ENCODE peak calls at places on chromosome 1, in six cellular contexts. One of them, this sample, is unnamed.

GRCh38 chr1:156795787-156796186 is 20.9 kb downstream of the SH2D2A start:
- DNase-seq in IMR-90: no peak
- DNase-seq in uterus: no peak
- DNase-seq in GM12878: no peak
- DNase-seq in testis: peak; percentile 29
- DNase-seq in body of pancreas: no peak
- DNase-seq in this sample: no peak

GRCh38 chr1:243407284-243408018 is 151.6 kb downstream of the SDCCAG8 start:
- DNase-seq in IMR-90: peak; percentile 64
- DNase-seq in uterus: no peak
- DNase-seq in GM12878: no peak
- DNase-seq in testis: no peak
- DNase-seq in body of pancreas: no peak
- DNase-seq in this sample: no peak

GRCh38 chr1:171793656-171794055 is 12.2 kb downstream of the METTL13 start:
- DNase-seq in IMR-90: peak; percentile 23
- DNase-seq in uterus: no peak
- DNase-seq in GM12878: no peak
- DNase-seq in testis: no peak
- DNase-seq in body of pancreas: no peak
- DNase-seq in this sample: no peak

GRCh38 chr1:9302745-9303524 is 10.2 kb downstream of the SPSB1 start:
- DNase-seq in IMR-90: peak; percentile 97
- DNase-seq in uterus: no peak
- DNase-seq in GM12878: no peak
- DNase-seq in testis: no peak
- DNase-seq in body of pancreas: no peak
- DNase-seq in this sample: no peak

GRCh38 chr1:60903591-60903990 is 178.8 kb upstream of the NFIA start:
- DNase-seq in IMR-90: no peak
- DNase-seq in uterus: peak; percentile 17
- DNase-seq in GM12878: no peak
- DNase-seq in testis: no peak
- DNase-seq in body of pancreas: no peak
- DNase-seq in this sample: no peak

GRCh38 chr1:6052543-6053205 is 7.0 kb downstream of the KCNAB2 start:
- DNase-seq in IMR-90: peak; percentile 68
- DNase-seq in uterus: peak; percentile 37
- DNase-seq in GM12878: no peak
- DNase-seq in testis: peak; percentile 87
- DNase-seq in body of pancreas: peak; percentile 77
- DNase-seq in this sample: peak; percentile 54

GRCh38 chr1:87963566-87963965 is 634.9 kb downstream of the LMO4 start:
- DNase-seq in IMR-90: peak; percentile 87
- DNase-seq in uterus: no peak
- DNase-seq in GM12878: no peak
- DNase-seq in testis: no peak
- DNase-seq in body of pancreas: no peak
- DNase-seq in this sample: no peak

GRCh38 chr1:173253046-173253445 is 45.9 kb upstream of the TNFSF4 start:
- DNase-seq in IMR-90: peak; percentile 61
- DNase-seq in uterus: no peak
- DNase-seq in GM12878: no peak
- DNase-seq in testis: no peak
- DNase-seq in body of pancreas: no peak
- DNase-seq in this sample: no peak

GRCh38 chr1:3310718-3311400 is 143.6 kb upstream of the ARHGEF16 start:
- DNase-seq in IMR-90: no peak
- DNase-seq in uterus: no peak
- DNase-seq in GM12878: no peak
- DNase-seq in testis: no peak
- DNase-seq in body of pancreas: no peak
- DNase-seq in this sample: no peak

GRCh38 chr1:227889047-227889862 is 58.5 kb downstream of the WNT9A start:
- DNase-seq in IMR-90: no peak
- DNase-seq in uterus: peak; percentile 17
- DNase-seq in GM12878: no peak
- DNase-seq in testis: peak; percentile 10
- DNase-seq in body of pancreas: peak; percentile 4
- DNase-seq in this sample: no peak

GRCh38 chr1:34162852-34163766 is 1.9 kb downstream of the CSMD2 start:
- DNase-seq in IMR-90: peak; percentile 74
- DNase-seq in uterus: peak; percentile 25
- DNase-seq in GM12878: no peak
- DNase-seq in testis: peak; percentile 82
- DNase-seq in body of pancreas: peak; percentile 80
- DNase-seq in this sample: peak; percentile 25

GRCh38 chr1:180796897-180797296 is 115.8 kb upstream of the KIAA1614 start:
- DNase-seq in IMR-90: no peak
- DNase-seq in uterus: no peak
- DNase-seq in GM12878: no peak
- DNase-seq in testis: no peak
- DNase-seq in body of pancreas: no peak
- DNase-seq in this sample: no peak

GRCh38 chr1:172863031-172863430 is 187.7 kb downstream of the TNFSF18 start:
- DNase-seq in IMR-90: peak; percentile 34
- DNase-seq in uterus: no peak
- DNase-seq in GM12878: no peak
- DNase-seq in testis: no peak
- DNase-seq in body of pancreas: no peak
- DNase-seq in this sample: no peak

GRCh38 chr1:51636191-51636590 is 19.3 kb downstream of the OSBPL9 start:
- DNase-seq in IMR-90: no peak
- DNase-seq in uterus: no peak
- DNase-seq in GM12878: no peak
- DNase-seq in testis: no peak
- DNase-seq in body of pancreas: no peak
- DNase-seq in this sample: no peak

GRCh38 chr1:29126198-29126597 is 2.5 kb upstream of the TMEM200B start:
- DNase-seq in IMR-90: no peak
- DNase-seq in uterus: no peak
- DNase-seq in GM12878: no peak
- DNase-seq in testis: no peak
- DNase-seq in body of pancreas: no peak
- DNase-seq in this sample: no peak

GRCh38 chr1:29122987-29123870 is 474 bp downstream of the TMEM200B start:
- DNase-seq in IMR-90: peak; percentile 16
- DNase-seq in uterus: peak; percentile 49
- DNase-seq in GM12878: no peak
- DNase-seq in testis: peak; percentile 37
- DNase-seq in body of pancreas: no peak
- DNase-seq in this sample: peak; percentile 21

GRCh38 chr1:29123871-29124365 is at the start of gene TMEM200B:
- DNase-seq in IMR-90: no peak
- DNase-seq in uterus: peak; percentile 71
- DNase-seq in GM12878: no peak
- DNase-seq in testis: peak; percentile 54
- DNase-seq in body of pancreas: peak; percentile 20
- DNase-seq in this sample: no peak

GRCh38 chr1:29124366-29125236 is 898 bp upstream of the TMEM200B start:
- DNase-seq in IMR-90: peak; percentile 60
- DNase-seq in uterus: peak; percentile 93
- DNase-seq in GM12878: no peak
- DNase-seq in testis: peak; percentile 88
- DNase-seq in body of pancreas: peak; percentile 54
- DNase-seq in this sample: peak; percentile 69

DNA sequence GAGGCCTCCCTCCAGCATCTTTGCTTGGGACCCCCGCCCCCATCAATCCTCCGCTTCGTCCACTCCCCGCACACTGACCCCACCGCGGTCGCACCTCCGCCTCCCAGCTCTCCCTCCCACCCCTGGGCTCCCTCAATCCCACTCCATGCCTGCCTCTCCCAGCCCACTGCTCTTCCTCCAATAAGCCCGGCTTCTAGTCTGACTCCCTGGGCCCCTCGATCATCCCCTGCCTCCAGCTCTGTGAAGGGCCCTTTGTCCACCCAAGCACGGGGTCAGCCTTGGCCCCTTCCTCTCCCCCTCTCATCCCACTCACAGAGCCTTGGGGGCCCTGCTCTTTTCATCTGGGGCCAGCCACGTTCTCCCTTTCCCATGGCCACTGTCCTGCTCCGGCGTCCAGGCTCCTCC is 1.5 kb upstream of the TMEM200B start:
- DNase-seq in IMR-90: no peak
- DNase-seq in uterus: no peak
- DNase-seq in GM12878: no peak
- DNase-seq in testis: no peak
- DNase-seq in body of pancreas: no peak
- DNase-seq in this sample: no peak
- H3K4me3 ChIP-seq in IMR-90: peak overlapping the region; percentile 54
- H3K4me3 ChIP-seq in uterus: peak overlapping the region; percentile 80
- H3K4me3 ChIP-seq in GM12878: no peak overlapping the region
- H3K4me3 ChIP-seq in testis: peak overlapping the region; percentile 80
- H3K4me3 ChIP-seq in body of pancreas: no peak overlapping the region
- H3K4me3 ChIP-seq in this sample: peak overlapping the region; percentile 46

DNA sequence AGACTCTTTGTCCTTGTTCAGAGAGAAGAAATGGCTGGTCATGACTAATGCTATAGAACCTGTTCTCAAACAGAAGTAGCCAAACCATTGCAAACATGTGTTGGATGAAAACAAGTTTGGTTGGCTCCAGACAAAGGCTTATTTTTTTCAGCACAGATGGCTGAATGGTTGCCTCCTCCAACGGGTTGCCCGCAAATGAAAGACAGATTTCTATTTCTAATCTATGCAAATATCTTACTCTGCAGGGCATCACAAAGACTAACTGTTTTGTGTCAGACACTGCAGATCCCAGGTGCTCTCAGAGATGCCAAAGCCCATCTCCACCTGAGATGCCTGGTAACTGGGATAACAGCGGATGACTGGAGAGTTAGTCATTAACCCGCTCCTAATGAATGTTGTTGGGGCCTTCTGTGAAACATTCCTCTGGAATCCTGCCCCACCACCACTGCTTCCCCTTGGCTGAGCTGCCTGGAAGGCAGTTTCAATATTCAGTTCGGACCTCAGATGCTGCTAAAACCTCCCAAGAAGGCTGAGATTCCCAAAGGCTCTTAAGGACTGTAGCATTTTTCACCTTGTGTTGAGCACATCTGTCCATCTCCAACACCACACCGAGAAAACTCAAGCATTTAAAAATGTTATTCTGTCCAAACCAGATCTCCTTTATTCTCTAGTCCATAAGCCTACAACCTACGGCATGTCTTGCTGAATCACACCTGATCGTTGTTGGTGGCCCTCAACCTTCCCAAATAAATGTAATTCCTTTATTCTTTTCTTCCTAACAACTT is 104.4 kb downstream of the PTPN14 start:
- DNase-seq in IMR-90: peak; percentile 93
- DNase-seq in uterus: no peak
- DNase-seq in GM12878: no peak
- DNase-seq in testis: no peak
- DNase-seq in body of pancreas: peak; percentile 48
- DNase-seq in this sample: peak; percentile 11
- TF ChIP-seq POLR2A in IMR-90: peak; percentile 30
- TF ChIP-seq POLR2A in uterus: no peak
- TF ChIP-seq POLR2A in GM12878: no peak
- TF ChIP-seq POLR2A in testis: no peak
- TF ChIP-seq POLR2A in body of pancreas: no peak
- TF ChIP-seq POLR2A in this sample: no peak

DNA sequence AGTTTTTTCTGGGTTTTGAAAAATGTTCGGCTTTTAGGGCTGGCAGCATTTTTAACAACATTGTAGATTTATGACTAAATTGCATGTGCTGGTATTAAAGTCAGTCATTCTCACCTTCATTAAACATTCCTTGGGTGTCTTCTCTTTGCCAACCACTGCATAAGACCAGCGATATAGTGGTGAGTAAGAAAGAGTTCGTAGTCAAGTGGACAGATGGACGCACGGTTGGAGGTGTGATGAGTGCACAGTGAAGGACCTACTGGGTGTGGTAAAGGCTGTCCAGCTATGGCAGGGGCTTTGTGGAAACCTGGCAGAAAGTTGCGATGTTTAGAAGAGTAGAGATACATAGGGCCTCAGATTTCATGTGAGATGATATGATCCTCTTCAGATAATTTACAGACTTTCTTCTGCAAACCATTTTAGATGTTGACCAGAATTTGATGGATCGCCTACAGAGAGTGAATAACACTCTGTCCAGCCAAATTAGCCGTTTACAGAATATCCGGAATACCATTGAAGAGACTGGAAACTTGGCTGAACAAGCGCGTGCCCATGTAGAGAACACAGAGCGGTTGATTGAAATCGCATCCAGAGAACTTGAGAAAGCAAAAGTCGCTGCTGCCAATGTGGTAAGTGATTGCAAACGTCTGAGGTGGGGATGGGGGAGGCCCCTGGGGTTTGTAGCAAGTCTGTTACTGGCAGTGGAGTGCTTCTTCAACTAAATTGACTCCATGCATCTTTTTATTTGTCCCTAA is 56.0 kb upstream of the LAMC2 start:
- DNase-seq in IMR-90: no peak
- DNase-seq in uterus: no peak
- DNase-seq in GM12878: no peak
- DNase-seq in testis: no peak
- DNase-seq in body of pancreas: peak; percentile 20
- DNase-seq in this sample: no peak
- H3K36me3 ChIP-seq in IMR-90: peaks cover 59% of the 10 kb centered on the region
- H3K36me3 ChIP-seq in uterus: no peaks in the 10 kb centered on the region
- H3K36me3 ChIP-seq in GM12878: peaks cover 27% of the 10 kb centered on the region
- H3K36me3 ChIP-seq in testis: no peaks in the 10 kb centered on the region
- H3K36me3 ChIP-seq in body of pancreas: peaks cover 16% of the 10 kb centered on the region
- H3K36me3 ChIP-seq in this sample: no peaks in the 10 kb centered on the region

DNA sequence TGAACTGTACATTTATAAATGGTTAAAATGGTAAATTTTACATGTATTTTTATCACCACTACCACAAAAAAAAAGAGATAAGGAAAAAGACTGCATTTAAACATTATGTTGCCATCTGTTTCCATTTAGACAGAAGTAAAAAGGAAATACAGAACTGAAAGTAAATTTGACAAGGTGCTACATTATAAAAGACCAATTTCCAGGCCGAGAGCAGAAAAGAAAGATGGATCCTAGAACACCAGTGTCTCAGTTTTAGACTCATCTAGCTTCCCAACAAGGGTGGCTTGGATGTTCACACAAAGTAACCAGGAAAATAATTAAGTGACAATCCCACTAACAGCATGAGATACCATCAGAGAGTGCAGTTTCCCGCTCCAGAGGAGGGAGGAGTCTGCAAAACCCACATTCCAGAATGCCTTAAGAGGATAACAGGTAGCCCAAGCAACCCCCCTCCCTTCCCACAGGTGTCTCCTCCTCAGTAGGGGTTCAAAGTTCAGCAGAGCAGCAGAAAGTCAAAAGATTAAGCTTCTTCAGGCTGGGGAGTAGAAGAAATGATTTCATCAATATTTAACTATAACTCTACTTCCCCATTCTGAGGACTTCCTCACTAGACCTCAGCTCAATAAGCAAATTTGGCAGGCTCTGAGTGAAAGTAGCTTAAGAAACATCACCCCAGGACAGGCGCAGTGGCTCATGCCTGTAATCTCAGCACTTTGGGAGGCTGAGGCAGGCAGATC is 11.8 kb downstream of the TPM3 start:
- DNase-seq in IMR-90: no peak
- DNase-seq in uterus: no peak
- DNase-seq in GM12878: no peak
- DNase-seq in testis: no peak
- DNase-seq in body of pancreas: no peak
- DNase-seq in this sample: peak; percentile 32
- H3K4me3 ChIP-seq in IMR-90: no peak overlapping the region
- H3K4me3 ChIP-seq in uterus: no peak overlapping the region
- H3K4me3 ChIP-seq in GM12878: peak overlapping the region; percentile 99
- H3K4me3 ChIP-seq in testis: no peak overlapping the region
- H3K4me3 ChIP-seq in body of pancreas: no peak overlapping the region
- H3K4me3 ChIP-seq in this sample: peak overlapping the region; percentile 69